ENCODE peak calls at places on chromosomes 6 and 20, in five cellular contexts. N, J, E, Y and F are unnamed samples.

GRCh38 chr20:62148908-62149314 is 5.3 kb downstream of the SS18L1 start:
- DNase-seq in N (no peak), J (no peak), E (no peak), Y (no peak), F (no peak)

GRCh38 chr20:51460569-51461265 is 81.8 kb downstream of the NFATC2 start:
- DNase-seq in N (no peak), J (no peak), E (no peak), Y (no peak), F (no peak)

GRCh38 chr6:7513534-7513933 is 27.9 kb upstream of the DSP start:
- DNase-seq in N (peak), J (no peak), E (no peak), Y (no peak), F (no peak)

GRCh38 chr20:37282558-37282957 is 6.9 kb upstream of the MANBAL start:
- DNase-seq in N (no peak), J (no peak), E (no peak), Y (peak), F (no peak)

GRCh38 chr6:30493643-30494250 is 4.4 kb downstream of the HLA-E start:
- DNase-seq in N (no peak), J (no peak), E (no peak), Y (no peak), F (no peak)

GRCh38 chr6:12298995-12299394 is 8.8 kb downstream of the EDN1 start:
- DNase-seq in N (no peak), J (no peak), E (no peak), Y (no peak), F (no peak)

GRCh38 chr6:111565316-111566221 is 40.1 kb downstream of the TRAF3IP2 start:
- DNase-seq in N (peak), J (no peak), E (no peak), Y (no peak), F (no peak)

GRCh38 chr6:52726741-52727535 is 36.3 kb downstream of the GSTA2 start:
- DNase-seq in N (peak), J (no peak), E (no peak), Y (no peak), F (no peak)

GRCh38 chr6:142537612-142538478 is 236.0 kb downstream of the ADGRG6 start:
- DNase-seq in N (no peak), J (no peak), E (no peak), Y (peak), F (no peak)

GRCh38 chr20:25052255-25053206 is 5.4 kb downstream of the ACSS1 start:
- DNase-seq in N (no peak), J (no peak), E (no peak), Y (no peak), F (no peak)

GRCh38 chr6:88612631-88613030 is 350.8 kb downstream of the RNGTT start:
- DNase-seq in N (no peak), J (no peak), E (no peak), Y (no peak), F (no peak)

GRCh38 chr6:13538084-13538483 is 36.3 kb upstream of the SIRT5 start:
- DNase-seq in N (no peak), J (no peak), E (no peak), Y (peak), F (no peak)

GRCh38 chr20:1934578-1935573 is 39.7 kb downstream of the SIRPA start:
- DNase-seq in N (no peak), J (no peak), E (peak), Y (peak), F (no peak)

GRCh38 chr20:33459599-33459998 is 16.0 kb upstream of the SNTA1 start:
- DNase-seq in N (no peak), J (no peak), E (no peak), Y (no peak), F (no peak)

GRCh38 chr6:129635396-129636164 is 74.4 kb downstream of the ARHGAP18 start:
- DNase-seq in N (no peak), J (no peak), E (peak), Y (peak), F (no peak)